ENCODE peak calls at places on chromosomes 5 and 9, in five cellular contexts. S is aorta; V is CD4-positive, alpha-beta memory T cell; N is fibroblast of lung; Q is DND-41. O is an unnamed sample.

GRCh38 chr9:104774831-104775573 is 11.1 kb downstream of the NIPSNAP3B start:
- DNase-seq in V (no peak), Q (no peak), S (no peak), N (no peak), O (no peak)

GRCh38 chr5:113985505-113985904 is 376.4 kb upstream of the KCNN2 start:
- DNase-seq in Q (no peak), N (no peak), V (no peak), S (no peak), O (no peak)

GRCh38 chr5:3642231-3642630 is 46.6 kb downstream of the IRX1 start:
- DNase-seq in Q (no peak), V (no peak), S (no peak), N (no peak), O (no peak)

GRCh38 chr9:99051851-99052250 is 53.1 kb upstream of the TGFBR1 start:
- DNase-seq in S (no peak), N (no peak), Q (no peak), V (no peak), O (no peak)

GRCh38 chr5:115246361-115246991 is 16.2 kb downstream of the PGGT1B start:
- DNase-seq in V (no peak), N (peak; percentile 60), S (no peak), Q (no peak), O (peak; percentile 78)

GRCh38 chr5:174690256-174690655 is 34.1 kb upstream of the MSX2 start:
- DNase-seq in V (no peak), S (no peak), N (peak; percentile 39), Q (no peak), O (no peak)

GRCh38 chr5:10106806-10107205 is 142.9 kb downstream of the ATPSCKMT start:
- DNase-seq in V (no peak), N (no peak), S (no peak), Q (no peak), O (peak; percentile 57)

GRCh38 chr5:171945066-171945465 is 61.4 kb downstream of the FBXW11 start:
- DNase-seq in Q (no peak), N (peak; percentile 42), S (no peak), V (no peak), O (peak; percentile 66)

GRCh38 chr5:61280205-61280604 is 51.9 kb upstream of the ZSWIM6 start:
- DNase-seq in Q (no peak), N (peak; percentile 85), S (no peak), V (no peak), O (peak; percentile 59)

GRCh38 chr5:35938518-35939227 is at the start of gene CAPSL:
- DNase-seq in V (no peak), Q (peak; percentile 26), N (peak; percentile 79), S (no peak), O (peak; percentile 54)

GRCh38 chr5:109936996-109937395 is 247.3 kb downstream of the MAN2A1 start:
- DNase-seq in V (no peak), S (no peak), Q (peak; percentile 20), N (no peak), O (no peak)

GRCh38 chr9:108142504-108143201 is 653.1 kb upstream of the KLF4 start:
- DNase-seq in N (peak; percentile 94), Q (no peak), S (peak; percentile 89), V (no peak), O (peak; percentile 95)

GRCh38 chr9:116365056-116365471 is 211.5 kb downstream of the PAPPA start:
- DNase-seq in N (peak; percentile 82), Q (no peak), S (peak; percentile 84), V (no peak), O (peak; percentile 89)

GRCh38 chr5:146368137-146368536 is 29.5 kb downstream of the POU4F3 start:
- DNase-seq in N (no peak), V (no peak), Q (no peak), S (no peak), O (no peak)

GRCh38 chr5:600551-601541 is 11.3 kb upstream of the CEP72 start:
- DNase-seq in V (no peak), N (peak; percentile 6), Q (no peak), S (peak; percentile 58), O (no peak)

GRCh38 chr5:149672701-149673455 is 57.2 kb upstream of the PPARGC1B start:
- DNase-seq in V (no peak), Q (no peak), N (no peak), S (no peak), O (no peak)

GRCh38 chr9:138044485-138045383 is 167.2 kb downstream of the CACNA1B start:
- DNase-seq in N (no peak), V (no peak), Q (no peak), S (no peak), O (no peak)

GRCh38 chr5:135916638-135917263 is 21.1 kb upstream of the IL9 start:
- DNase-seq in S (no peak), Q (no peak), V (no peak), N (no peak), O (no peak)

GRCh38 chr9:97737429-97737828 is 40.3 kb upstream of the XPA start:
- DNase-seq in Q (no peak), S (no peak), V (no peak), N (no peak), O (no peak)

GRCh38 chr5:55307383-55308253 is at the start of the genes DHX29 and MTREX:
- DNase-seq in S (peak; percentile 97), Q (peak; percentile 88), V (peak; percentile 89), N (peak; percentile 94), O (peak; percentile 97)

GRCh38 chr9:91332476-91333231 is 29.1 kb downstream of the AUH start:
- DNase-seq in Q (no peak), V (no peak), S (no peak), N (peak; percentile 33), O (no peak)

GRCh38 chr9:115921301-115921700 is 232.3 kb upstream of the PAPPA start:
- DNase-seq in Q (no peak), S (no peak), V (no peak), N (peak; percentile 87), O (peak; percentile 43)

DNA sequence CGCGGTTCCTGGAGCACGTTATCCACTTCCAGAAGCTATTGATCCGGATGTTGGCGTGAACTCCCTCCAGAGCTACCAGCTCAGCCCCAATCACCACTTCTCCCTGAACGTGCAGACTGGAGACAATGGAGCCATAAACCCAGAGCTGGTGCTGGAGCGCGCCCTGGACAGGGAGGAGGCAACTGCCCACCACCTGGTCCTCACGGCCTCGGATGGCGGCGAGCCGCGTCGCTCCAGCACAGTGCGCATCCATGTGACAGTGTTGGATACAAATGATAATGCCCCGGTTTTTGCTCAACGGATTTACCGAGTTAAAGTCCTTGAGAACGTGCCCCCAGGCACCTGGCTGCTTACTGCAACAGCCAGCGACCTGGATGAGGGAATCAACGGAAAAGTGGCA is 809 bp downstream of the PCDHGA9 start:
- DNase-seq in Q (no peak), V (no peak), S (no peak), N (no peak), O (no peak)
- H3K9me3 ChIP-seq in Q (no peaks in the 10 kb centered on the region), V (no peaks in the 10 kb centered on the region), S (peaks cover 39% of the 10 kb centered on the region), N (peaks cover 4% of the 10 kb centered on the region), O (peaks cover 51% of the 10 kb centered on the region)

DNA sequence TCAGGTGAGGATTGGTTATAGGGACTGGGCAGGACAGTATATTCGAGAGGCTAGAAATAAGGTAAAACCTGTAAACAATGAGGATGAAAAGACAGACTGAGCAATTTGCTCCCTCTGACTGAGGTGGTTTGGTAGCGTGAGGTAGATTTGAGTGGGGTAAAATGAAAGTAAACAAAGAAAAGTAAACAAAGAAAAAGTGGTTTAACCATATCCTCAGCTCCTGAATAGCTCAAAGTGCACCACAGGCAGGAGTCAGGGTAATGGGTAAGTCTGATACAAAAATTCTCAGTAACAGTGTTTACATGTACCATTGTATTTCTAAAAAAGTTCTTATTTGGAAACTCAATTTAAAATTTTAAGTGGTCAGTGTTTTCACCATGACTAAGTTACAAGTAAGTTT is 203.1 kb upstream of the ARRDC3 start:
- DNase-seq in Q (no peak), V (no peak), N (no peak), S (no peak), O (no peak)
- H3K4me3 ChIP-seq in Q (no peak overlapping the region), V (no peak overlapping the region), N (no peak overlapping the region), S (no peak overlapping the region), O (no peak overlapping the region)

GRCh38 chr9:133461975-133462374 is 2.2 kb downstream of the CACFD1 start:
- DNase-seq in S (no peak), N (no peak), Q (no peak), V (peak; percentile 32), O (no peak)

GRCh38 chr9:133460405-133461175 is 812 bp downstream of the CACFD1 start:
- DNase-seq in S (peak; percentile 85), V (peak; percentile 81), Q (no peak), N (peak; percentile 20), O (peak; percentile 4)

GRCh38 chr9:133463864-133464615 is 4.3 kb downstream of the CACFD1 start:
- DNase-seq in V (peak; percentile 27), S (no peak), Q (no peak), N (no peak), O (no peak)

GRCh38 chr9:133464638-133465037 is 4.9 kb downstream of the CACFD1 start:
- DNase-seq in N (no peak), V (peak; percentile 16), Q (no peak), S (no peak), O (no peak)

GRCh38 chr9:133463234-133463863 is 3.6 kb downstream of the CACFD1 start:
- DNase-seq in V (peak; percentile 30), Q (no peak), S (no peak), N (no peak), O (no peak)
- H3K4me1 ChIP-seq in V (peaks cover 10% of the 10 kb centered on the region), Q (peaks cover 20% of the 10 kb centered on the region), S (no peaks in the 10 kb centered on the region), N (peaks cover 5% of the 10 kb centered on the region), O (peaks cover 10% of the 10 kb centered on the region)

DNA sequence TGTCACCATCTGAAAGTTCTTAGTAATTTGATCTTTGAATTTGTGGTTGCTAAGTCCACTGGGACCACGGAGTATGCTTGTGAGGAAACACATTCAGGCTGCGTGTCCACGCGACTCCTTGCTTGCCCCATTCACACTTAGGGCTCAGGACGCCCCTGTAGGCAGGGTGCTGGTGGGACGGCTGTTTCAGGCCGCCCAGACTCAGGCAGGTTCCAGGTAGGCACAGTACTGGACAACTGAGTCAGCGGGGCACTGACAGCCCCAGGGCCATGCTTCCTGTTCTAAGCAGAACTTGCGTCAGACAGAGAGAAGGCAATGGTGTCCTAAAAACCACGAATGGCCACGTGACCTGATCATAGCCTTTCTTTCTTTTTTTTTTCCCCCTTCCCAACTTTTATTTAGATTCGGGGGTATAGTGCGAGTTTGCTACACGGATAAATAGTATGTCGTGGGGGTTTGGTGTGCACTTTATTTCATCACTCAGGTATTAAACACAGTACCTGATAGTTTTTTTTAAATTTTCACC is 7.7 kb upstream of the RASGEF1C start:
- DNase-seq in Q (no peak), S (no peak), V (no peak), N (no peak), O (no peak)
- H3K9me3 ChIP-seq in Q (no peaks in the 10 kb centered on the region), S (peaks cover 17% of the 10 kb centered on the region), V (no peaks in the 10 kb centered on the region), N (peaks cover 3% of the 10 kb centered on the region), O (peaks cover 45% of the 10 kb centered on the region)